ENCODE peak calls at places on chromosome 20, in seven cellular contexts. One of them, this sample, is unnamed.

GRCh38 chr20:57335392-57335791 is 5.8 kb downstream of the SPO11 start:
- DNase-seq in H1: no peak
- DNase-seq in SK-N-SH: no peak
- DNase-seq in GM12892: no peak
- DNase-seq in K562: no peak
- DNase-seq in HepG2: no peak
- DNase-seq in GM12878: no peak
- DNase-seq in this sample: no peak

GRCh38 chr20:60820918-60821317 is 431.1 kb upstream of the CDH4 start:
- DNase-seq in K562: no peak
- DNase-seq in GM12878: no peak
- DNase-seq in HepG2: no peak
- DNase-seq in SK-N-SH: no peak
- DNase-seq in GM12892: no peak
- DNase-seq in H1: no peak
- DNase-seq in this sample: no peak

GRCh38 chr20:48892849-48893352 is 28.6 kb upstream of the ARFGEF2 start:
- DNase-seq in GM12892: no peak
- DNase-seq in H1: no peak
- DNase-seq in HepG2: no peak
- DNase-seq in SK-N-SH: no peak
- DNase-seq in GM12878: no peak
- DNase-seq in K562: no peak
- DNase-seq in this sample: no peak

GRCh38 chr20:61500791-61501321 is 248.8 kb downstream of the CDH4 start:
- DNase-seq in SK-N-SH: peak; percentile 44
- DNase-seq in HepG2: no peak
- DNase-seq in GM12878: no peak
- DNase-seq in H1: no peak
- DNase-seq in K562: no peak
- DNase-seq in GM12892: no peak
- DNase-seq in this sample: no peak

GRCh38 chr20:11651138-11651537 is 266.6 kb upstream of the BTBD3 start:
- DNase-seq in SK-N-SH: no peak
- DNase-seq in GM12878: no peak
- DNase-seq in H1: no peak
- DNase-seq in K562: no peak
- DNase-seq in GM12892: no peak
- DNase-seq in HepG2: no peak
- DNase-seq in this sample: no peak

GRCh38 chr20:2171266-2171790 is 69.7 kb downstream of the STK35 start:
- DNase-seq in K562: no peak
- DNase-seq in GM12878: no peak
- DNase-seq in SK-N-SH: no peak
- DNase-seq in H1: no peak
- DNase-seq in HepG2: no peak
- DNase-seq in GM12892: no peak
- DNase-seq in this sample: no peak

GRCh38 chr20:57547250-57547649 is 13.7 kb upstream of the PCK1 start:
- DNase-seq in H1: no peak
- DNase-seq in HepG2: peak; percentile 40
- DNase-seq in K562: no peak
- DNase-seq in GM12892: no peak
- DNase-seq in SK-N-SH: no peak
- DNase-seq in GM12878: no peak
- DNase-seq in this sample: no peak

GRCh38 chr20:1815502-1816085 is 79.6 kb upstream of the SIRPA start:
- DNase-seq in SK-N-SH: no peak
- DNase-seq in HepG2: no peak
- DNase-seq in K562: no peak
- DNase-seq in GM12892: no peak
- DNase-seq in H1: no peak
- DNase-seq in GM12878: no peak
- DNase-seq in this sample: no peak

GRCh38 chr20:17471606-17472187 is 59.5 kb downstream of the BFSP1 start:
- DNase-seq in K562: no peak
- DNase-seq in H1: peak; percentile 41
- DNase-seq in SK-N-SH: no peak
- DNase-seq in GM12878: no peak
- DNase-seq in GM12892: no peak
- DNase-seq in HepG2: no peak
- DNase-seq in this sample: no peak

GRCh38 chr20:36093025-36093803 is 61.3 kb upstream of the EPB41L1 start:
- DNase-seq in SK-N-SH: peak; percentile 66
- DNase-seq in K562: no peak
- DNase-seq in GM12892: no peak
- DNase-seq in GM12878: no peak
- DNase-seq in HepG2: no peak
- DNase-seq in H1: no peak
- DNase-seq in this sample: no peak

GRCh38 chr20:57509665-57510237 is 15.2 kb downstream of the CTCFL start:
- DNase-seq in GM12878: no peak
- DNase-seq in K562: peak; percentile 36
- DNase-seq in HepG2: peak; percentile 35
- DNase-seq in GM12892: no peak
- DNase-seq in H1: no peak
- DNase-seq in SK-N-SH: peak; percentile 56
- DNase-seq in this sample: no peak

GRCh38 chr20:17806739-17807441 is 107.1 kb downstream of the BANF2 start:
- DNase-seq in H1: peak; percentile 64
- DNase-seq in GM12878: no peak
- DNase-seq in SK-N-SH: peak; percentile 66
- DNase-seq in HepG2: no peak
- DNase-seq in K562: peak; percentile 21
- DNase-seq in GM12892: no peak
- DNase-seq in this sample: no peak

GRCh38 chr20:46951405-46951804 is 56.8 kb downstream of the EYA2 start:
- DNase-seq in K562: no peak
- DNase-seq in HepG2: no peak
- DNase-seq in GM12878: no peak
- DNase-seq in SK-N-SH: no peak
- DNase-seq in GM12892: no peak
- DNase-seq in H1: no peak
- DNase-seq in this sample: no peak

GRCh38 chr20:49990310-49990720 is 7.5 kb downstream of the SNAI1 start:
- DNase-seq in K562: no peak
- DNase-seq in SK-N-SH: no peak
- DNase-seq in H1: no peak
- DNase-seq in GM12878: no peak
- DNase-seq in HepG2: no peak
- DNase-seq in GM12892: no peak
- DNase-seq in this sample: no peak

GRCh38 chr20:17807670-17808069 is 107.9 kb downstream of the BANF2 start:
- DNase-seq in K562: no peak
- DNase-seq in HepG2: peak; percentile 58
- DNase-seq in H1: no peak
- DNase-seq in GM12892: no peak
- DNase-seq in SK-N-SH: no peak
- DNase-seq in GM12878: no peak
- DNase-seq in this sample: no peak

GRCh38 chr20:341682-342081 is 5.2 kb upstream of the NRSN2 start:
- DNase-seq in GM12892: no peak
- DNase-seq in K562: peak; percentile 54
- DNase-seq in GM12878: no peak
- DNase-seq in HepG2: peak; percentile 74
- DNase-seq in SK-N-SH: no peak
- DNase-seq in H1: no peak
- DNase-seq in this sample: no peak

GRCh38 chr20:50296450-50297375 is 106.1 kb downstream of the CEBPB start:
- DNase-seq in SK-N-SH: no peak
- DNase-seq in GM12892: no peak
- DNase-seq in H1: no peak
- DNase-seq in K562: no peak
- DNase-seq in GM12878: no peak
- DNase-seq in HepG2: peak; percentile 59
- DNase-seq in this sample: no peak

GRCh38 chr20:5863040-5863811 is 87.1 kb downstream of the TRMT6 start:
- DNase-seq in GM12892: no peak
- DNase-seq in HepG2: no peak
- DNase-seq in K562: no peak
- DNase-seq in H1: no peak
- DNase-seq in GM12878: no peak
- DNase-seq in SK-N-SH: no peak
- DNase-seq in this sample: no peak

GRCh38 chr20:12133553-12133952 is 215.9 kb downstream of the BTBD3 start:
- DNase-seq in SK-N-SH: no peak
- DNase-seq in GM12878: no peak
- DNase-seq in H1: no peak
- DNase-seq in K562: no peak
- DNase-seq in HepG2: no peak
- DNase-seq in GM12892: no peak
- DNase-seq in this sample: no peak

DNA sequence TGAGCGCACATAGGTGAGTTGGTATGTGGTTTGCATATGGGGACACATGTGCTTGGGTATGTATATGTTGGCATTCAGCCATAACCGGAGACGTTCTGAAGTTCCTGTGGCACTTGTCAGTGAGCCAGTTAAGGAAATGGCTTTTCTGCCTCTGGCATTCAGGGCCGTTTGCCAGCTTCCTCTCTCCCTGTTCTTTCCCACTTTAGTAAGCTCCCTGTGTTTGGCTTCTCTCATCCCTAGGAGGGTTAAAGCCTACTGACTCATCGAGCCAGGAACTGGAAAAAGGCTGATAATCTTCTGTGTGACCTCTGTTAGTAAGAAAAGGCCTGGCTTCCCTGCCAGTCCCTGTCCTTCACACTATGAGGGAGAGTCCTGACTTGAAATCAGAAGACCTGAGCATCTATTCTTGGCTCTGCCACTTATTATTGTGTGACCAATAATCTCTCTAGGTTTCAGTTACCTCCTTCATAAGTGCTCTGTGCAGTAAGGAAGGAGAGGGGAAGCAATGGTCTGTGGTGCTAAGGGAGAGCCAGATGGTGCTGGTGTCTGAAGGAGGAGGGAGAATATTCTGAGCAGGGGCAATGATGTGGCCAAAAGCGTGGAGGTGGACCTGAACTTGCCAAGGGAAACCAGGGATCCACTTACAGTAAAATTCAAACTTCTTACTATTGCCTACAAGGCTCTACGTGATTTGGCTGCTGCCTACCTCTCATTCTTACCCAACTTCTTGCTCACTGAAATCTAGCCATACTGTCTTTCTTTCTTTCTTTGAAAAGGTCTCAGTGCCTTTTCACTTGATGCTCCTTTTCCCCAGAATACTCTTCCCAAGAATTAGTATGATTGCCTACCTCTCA is 31.4 kb downstream of the ACSS2 start:
- DNase-seq in K562: no peak
- DNase-seq in GM12878: no peak
- DNase-seq in SK-N-SH: peak; percentile 82
- DNase-seq in GM12892: no peak
- DNase-seq in H1: no peak
- DNase-seq in HepG2: peak; percentile 26
- DNase-seq in this sample: no peak
- TF ChIP-seq TAF1 in K562: no peak
- TF ChIP-seq TAF1 in GM12878: no peak
- TF ChIP-seq TAF1 in SK-N-SH: no peak
- TF ChIP-seq TAF1 in GM12892: no peak
- TF ChIP-seq TAF1 in H1: no peak
- TF ChIP-seq TAF1 in HepG2: no peak
- TF ChIP-seq TAF1 in this sample: no peak

GRCh38 chr20:59082981-59083380 is 40.4 kb upstream of the PRELID3B start:
- DNase-seq in GM12878: no peak
- DNase-seq in K562: no peak
- DNase-seq in H1: no peak
- DNase-seq in GM12892: no peak
- DNase-seq in HepG2: no peak
- DNase-seq in SK-N-SH: no peak
- DNase-seq in this sample: no peak

GRCh38 chr20:59084041-59084841 is 41.7 kb upstream of the PRELID3B start:
- DNase-seq in GM12892: no peak
- DNase-seq in H1: no peak
- DNase-seq in SK-N-SH: no peak
- DNase-seq in K562: no peak
- DNase-seq in GM12878: no peak
- DNase-seq in HepG2: no peak
- DNase-seq in this sample: no peak

GRCh38 chr20:59086923-59087322 is 44.3 kb upstream of the PRELID3B start:
- DNase-seq in K562: no peak
- DNase-seq in SK-N-SH: no peak
- DNase-seq in GM12878: no peak
- DNase-seq in H1: no peak
- DNase-seq in GM12892: no peak
- DNase-seq in HepG2: no peak
- DNase-seq in this sample: no peak

GRCh38 chr20:59082077-59082740 is 39.6 kb upstream of the PRELID3B start:
- DNase-seq in H1: no peak
- DNase-seq in SK-N-SH: no peak
- DNase-seq in HepG2: peak; percentile 30
- DNase-seq in K562: peak; percentile 22
- DNase-seq in GM12892: no peak
- DNase-seq in GM12878: no peak
- DNase-seq in this sample: no peak

DNA sequence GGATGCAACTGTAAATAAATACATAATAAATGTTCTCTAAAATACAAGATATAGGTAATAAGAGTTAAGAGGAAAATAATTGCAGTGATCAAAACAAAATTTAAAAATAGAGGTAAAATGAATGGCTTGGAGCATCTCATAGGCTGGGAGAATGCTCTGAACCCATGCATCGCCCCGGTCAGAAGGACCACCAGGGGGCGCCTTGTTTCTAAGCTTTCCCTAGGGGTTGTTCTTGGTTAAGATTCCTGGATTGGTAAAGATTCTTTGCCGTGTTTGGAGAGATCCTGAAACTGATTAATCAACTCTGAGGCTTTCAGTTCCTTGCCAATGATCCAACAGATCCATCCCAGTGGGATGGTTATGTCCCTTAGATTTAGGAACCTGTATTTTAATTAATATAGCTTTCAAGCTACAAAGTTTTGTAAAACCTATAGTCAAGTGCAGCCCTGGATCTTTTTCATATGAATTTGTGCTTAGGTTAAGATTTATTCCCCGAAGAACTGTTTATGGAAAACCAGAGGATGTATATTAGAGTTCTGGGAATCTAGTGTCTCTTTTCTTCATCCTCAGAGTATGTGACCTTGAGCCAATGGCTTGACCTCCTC is 45.3 kb upstream of the PRELID3B start:
- DNase-seq in HepG2: peak; percentile 70
- DNase-seq in K562: peak; percentile 74
- DNase-seq in GM12878: no peak
- DNase-seq in SK-N-SH: peak; percentile 55
- DNase-seq in GM12892: peak; percentile 33
- DNase-seq in H1: peak; percentile 92
- DNase-seq in this sample: peak; percentile 10
- TF ChIP-seq TAF1 in HepG2: no peak
- TF ChIP-seq TAF1 in K562: no peak
- TF ChIP-seq TAF1 in GM12878: no peak
- TF ChIP-seq TAF1 in SK-N-SH: no peak
- TF ChIP-seq TAF1 in GM12892: no peak
- TF ChIP-seq TAF1 in H1: no peak
- TF ChIP-seq TAF1 in this sample: no peak

GRCh38 chr20:41150664-41151063 is 13.3 kb downstream of the PLCG1 start:
- DNase-seq in K562: peak; percentile 64
- DNase-seq in HepG2: no peak
- DNase-seq in H1: no peak
- DNase-seq in GM12878: no peak
- DNase-seq in GM12892: no peak
- DNase-seq in SK-N-SH: no peak
- DNase-seq in this sample: no peak
- TF ChIP-seq TAF1 in K562: no peak
- TF ChIP-seq TAF1 in HepG2: no peak
- TF ChIP-seq TAF1 in H1: no peak
- TF ChIP-seq TAF1 in GM12878: no peak
- TF ChIP-seq TAF1 in GM12892: no peak
- TF ChIP-seq TAF1 in SK-N-SH: no peak
- TF ChIP-seq TAF1 in this sample: no peak

GRCh38 chr20:45218636-45219035 is 2.5 kb upstream of the SEMG2 start:
- DNase-seq in K562: no peak
- DNase-seq in H1: no peak
- DNase-seq in SK-N-SH: no peak
- DNase-seq in GM12892: no peak
- DNase-seq in GM12878: no peak
- DNase-seq in HepG2: no peak
- DNase-seq in this sample: no peak
- TF ChIP-seq TAF1 in K562: no peak
- TF ChIP-seq TAF1 in H1: no peak
- TF ChIP-seq TAF1 in SK-N-SH: no peak
- TF ChIP-seq TAF1 in GM12892: no peak
- TF ChIP-seq TAF1 in GM12878: no peak
- TF ChIP-seq TAF1 in HepG2: no peak
- TF ChIP-seq TAF1 in this sample: no peak

This sample was measured in GM12891.